ENCODE peak calls at places on chromosome 21, in eight cellular contexts. K is prostate gland; F is stimulated activated naive B cell treated with anti-CD40 and anti-IgM and Interleukin-4, amounts not matched to agents 10 μg/mL and 1 μg/mL and 100 μg/mL, for 72 hours; I is effector memory CD4-positive, alpha-beta T cell; D is T follicular helper cell; P is sigmoid colon; Y is DMS153; U is amniotic stem cell. X is an unnamed sample.

GRCh38 chr21:38170283-38170682 is 86.5 kb upstream of the KCNJ15 start:
- DNase-seq in U (no peak), I (no peak), F (no peak), D (no peak), P (no peak), Y (peak), K (peak), X (no peak)

GRCh38 chr21:37944492-37944891 is 28.2 kb upstream of the KCNJ6 start:
- DNase-seq in Y (no peak), P (no peak), K (no peak), I (no peak), F (no peak), U (no peak), D (no peak), X (no peak)

GRCh38 chr21:39637197-39637970 is 24.6 kb downstream of the B3GALT5 start:
- DNase-seq in K (no peak), D (no peak), P (no peak), U (no peak), Y (peak), F (no peak), I (no peak), X (no peak)

GRCh38 chr21:44509539-44509938 is 30.5 kb downstream of the KRTAP10-1 start:
- DNase-seq in K (peak), U (no peak), Y (no peak), F (no peak), P (no peak), I (no peak), D (no peak), X (no peak)

GRCh38 chr21:32790626-32791025 is 19.1 kb upstream of the PAXBP1 start:
- DNase-seq in D (no peak), F (no peak), U (no peak), P (no peak), I (no peak), K (no peak), Y (no peak), X (no peak)

GRCh38 chr21:37793660-37794059 is 122.6 kb downstream of the KCNJ6 start:
- DNase-seq in F (no peak), D (no peak), P (no peak), K (no peak), U (no peak), Y (no peak), I (no peak), X (no peak)

GRCh38 chr21:25412090-25412489 is 195.2 kb downstream of the MRPL39 start:
- DNase-seq in F (no peak), K (no peak), D (no peak), Y (no peak), P (no peak), U (no peak), I (no peak), X (no peak)

GRCh38 chr21:38126677-38127271 is 130.0 kb upstream of the KCNJ15 start:
- DNase-seq in K (peak), P (no peak), U (peak), Y (peak), D (peak), F (peak), I (no peak), X (peak)

GRCh38 chr21:44962481-44962966 is 22.7 kb downstream of the SLX9 start:
- DNase-seq in U (peak), K (no peak), P (no peak), Y (no peak), I (no peak), D (no peak), F (no peak), X (no peak)

GRCh38 chr21:41170442-41170841 is 2.5 kb downstream of the BACE2 start:
- DNase-seq in K (no peak), U (no peak), P (no peak), Y (peak), D (no peak), I (no peak), F (no peak), X (no peak)

GRCh38 chr21:37341254-37341960 is 25.2 kb upstream of the DYRK1A start:
- DNase-seq in Y (no peak), U (no peak), D (no peak), K (no peak), F (no peak), P (no peak), I (no peak), X (no peak)

GRCh38 chr21:41091561-41091960 is 76.4 kb upstream of the BACE2 start:
- DNase-seq in I (no peak), U (no peak), F (no peak), P (no peak), Y (no peak), D (no peak), K (no peak), X (no peak)

GRCh38 chr21:31733521-31734149 is 1.7 kb upstream of the SCAF4 start:
- DNase-seq in Y (no peak), F (no peak), D (no peak), P (no peak), U (no peak), I (no peak), K (no peak), X (no peak)

GRCh38 chr21:46229133-46229922 is 754 bp upstream of the LSS start:
- DNase-seq in Y (no peak), U (no peak), I (no peak), P (peak), K (no peak), D (peak), F (peak), X (no peak)

X was measured in T-cell.